ENCODE peak calls at places on chromosomes 11 and 22, in six cellular contexts. I, L, P, D, R and O are unnamed samples.
A peak's percentile ranks its signal among the peaks of the same experiment; 100 is the strongest.

GRCh38 chr22:23984430-23984829 is 4.5 kb downstream of the GSTT2 start:
- DNase-seq in I (no peak), L (no peak), P (no peak), D (no peak), R (no peak), O (no peak)

GRCh38 chr11:73402834-73403185 is 26.6 kb downstream of the RELT start:
- DNase-seq in I (no peak), L (no peak), P (peak; percentile 8), D (no peak), R (no peak), O (no peak)

GRCh38 chr11:36002196-36002595 is 58.3 kb downstream of the LDLRAD3 start:
- DNase-seq in I (no peak), L (no peak), P (no peak), D (no peak), R (no peak), O (no peak)

GRCh38 chr11:58787903-58788302 is 56.2 kb upstream of the GLYAT start:
- DNase-seq in I (no peak), L (no peak), P (no peak), D (no peak), R (peak; percentile 7), O (no peak)

GRCh38 chr11:2839395-2839941 is 46.1 kb downstream of the CDKN1C start:
- DNase-seq in I (peak; percentile 55), L (no peak), P (no peak), D (no peak), R (no peak), O (no peak)

GRCh38 chr11:47004595-47005033 is 68.1 kb downstream of the CSTPP1 start:
- DNase-seq in I (peak; percentile 50), L (no peak), P (no peak), D (no peak), R (peak; percentile 56), O (peak; percentile 41)

GRCh38 chr11:35373284-35373933 is 45.9 kb downstream of the SLC1A2 start:
- DNase-seq in I (no peak), L (no peak), P (no peak), D (no peak), R (peak; percentile 82), O (no peak)

GRCh38 chr11:78212586-78213371 is 24.1 kb downstream of the USP35 start:
- DNase-seq in I (no peak), L (no peak), P (no peak), D (no peak), R (no peak), O (no peak)

GRCh38 chr11:119800171-119800570 is 71.2 kb upstream of the NECTIN1 start:
- DNase-seq in I (no peak), L (no peak), P (no peak), D (no peak), R (no peak), O (no peak)

GRCh38 chr22:35384567-35384966 is 3.7 kb downstream of the HMOX1 start:
- DNase-seq in I (no peak), L (no peak), P (no peak), D (no peak), R (no peak), O (no peak)